ENCODE peak calls at places on chromosomes 13 and 19, in seven cellular contexts. One of them, this sample, is unnamed.

GRCh38 chr19:6062274-6062673 is 48.0 kb downstream of the RFX2 start:
- DNase-seq in NCI-H748 treated with DMSO at 0.1 percent for 48 hours: no peak
- DNase-seq in fibroblast of the conjunctiva: no peak
- DNase-seq in MCF 10A: no peak
- DNase-seq in adrenal gland: peak; percentile 63
- DNase-seq in gastrocnemius medialis: no peak
- DNase-seq in Ammon's horn: peak; percentile 58
- DNase-seq in this sample: peak; percentile 70

GRCh38 chr13:42990147-42990990 is 1.7 kb downstream of the EPSTI1 start:
- DNase-seq in NCI-H748 treated with DMSO at 0.1 percent for 48 hours: peak; percentile 67
- DNase-seq in fibroblast of the conjunctiva: peak; percentile 67
- DNase-seq in MCF 10A: no peak
- DNase-seq in adrenal gland: no peak
- DNase-seq in gastrocnemius medialis: no peak
- DNase-seq in Ammon's horn: no peak
- DNase-seq in this sample: no peak

GRCh38 chr19:34692541-34692940 is 15.1 kb downstream of the ZNF302 start:
- DNase-seq in NCI-H748 treated with DMSO at 0.1 percent for 48 hours: no peak
- DNase-seq in fibroblast of the conjunctiva: no peak
- DNase-seq in MCF 10A: no peak
- DNase-seq in adrenal gland: no peak
- DNase-seq in gastrocnemius medialis: no peak
- DNase-seq in Ammon's horn: peak; percentile 12
- DNase-seq in this sample: no peak

GRCh38 chr19:47726467-47726866 is 13.2 kb downstream of the EHD2 start:
- DNase-seq in NCI-H748 treated with DMSO at 0.1 percent for 48 hours: no peak
- DNase-seq in fibroblast of the conjunctiva: peak; percentile 42
- DNase-seq in MCF 10A: no peak
- DNase-seq in adrenal gland: no peak
- DNase-seq in gastrocnemius medialis: no peak
- DNase-seq in Ammon's horn: no peak
- DNase-seq in this sample: no peak

GRCh38 chr13:23620613-23621315 is 50.6 kb downstream of the TNFRSF19 start:
- DNase-seq in NCI-H748 treated with DMSO at 0.1 percent for 48 hours: no peak
- DNase-seq in fibroblast of the conjunctiva: no peak
- DNase-seq in MCF 10A: no peak
- DNase-seq in adrenal gland: no peak
- DNase-seq in gastrocnemius medialis: no peak
- DNase-seq in Ammon's horn: no peak
- DNase-seq in this sample: no peak

GRCh38 chr13:113735194-113735593 is 23.8 kb upstream of the TMEM255B start:
- DNase-seq in NCI-H748 treated with DMSO at 0.1 percent for 48 hours: no peak
- DNase-seq in fibroblast of the conjunctiva: no peak
- DNase-seq in MCF 10A: no peak
- DNase-seq in adrenal gland: no peak
- DNase-seq in gastrocnemius medialis: no peak
- DNase-seq in Ammon's horn: no peak
- DNase-seq in this sample: peak; percentile 69

GRCh38 chr13:43363156-43363918 is 340.0 kb downstream of the DNAJC15 start:
- DNase-seq in NCI-H748 treated with DMSO at 0.1 percent for 48 hours: no peak
- DNase-seq in fibroblast of the conjunctiva: peak; percentile 63
- DNase-seq in MCF 10A: no peak
- DNase-seq in adrenal gland: no peak
- DNase-seq in gastrocnemius medialis: no peak
- DNase-seq in Ammon's horn: no peak
- DNase-seq in this sample: no peak

GRCh38 chr13:38824342-38824741 is 137.5 kb downstream of the FREM2 start:
- DNase-seq in NCI-H748 treated with DMSO at 0.1 percent for 48 hours: no peak
- DNase-seq in fibroblast of the conjunctiva: no peak
- DNase-seq in MCF 10A: peak; percentile 5
- DNase-seq in adrenal gland: no peak
- DNase-seq in gastrocnemius medialis: no peak
- DNase-seq in Ammon's horn: no peak
- DNase-seq in this sample: no peak

GRCh38 chr19:10450853-10451609 is 30.7 kb downstream of the PDE4A start:
- DNase-seq in NCI-H748 treated with DMSO at 0.1 percent for 48 hours: no peak
- DNase-seq in fibroblast of the conjunctiva: no peak
- DNase-seq in MCF 10A: peak; percentile 15
- DNase-seq in adrenal gland: no peak
- DNase-seq in gastrocnemius medialis: no peak
- DNase-seq in Ammon's horn: no peak
- DNase-seq in this sample: peak; percentile 67

GRCh38 chr19:34173145-34173956 is 1.0 kb downstream of the LSM14A start:
- DNase-seq in NCI-H748 treated with DMSO at 0.1 percent for 48 hours: peak; percentile 28
- DNase-seq in fibroblast of the conjunctiva: no peak
- DNase-seq in MCF 10A: peak; percentile 57
- DNase-seq in adrenal gland: peak; percentile 40
- DNase-seq in gastrocnemius medialis: peak; percentile 15
- DNase-seq in Ammon's horn: peak; percentile 10
- DNase-seq in this sample: peak; percentile 81

GRCh38 chr13:79710376-79710775 is 229.4 kb downstream of the NDFIP2 start:
- DNase-seq in NCI-H748 treated with DMSO at 0.1 percent for 48 hours: no peak
- DNase-seq in fibroblast of the conjunctiva: peak; percentile 41
- DNase-seq in MCF 10A: peak; percentile 72
- DNase-seq in adrenal gland: no peak
- DNase-seq in gastrocnemius medialis: no peak
- DNase-seq in Ammon's horn: no peak
- DNase-seq in this sample: no peak

GRCh38 chr19:4970558-4971423 is 1.9 kb downstream of the KDM4B start:
- DNase-seq in NCI-H748 treated with DMSO at 0.1 percent for 48 hours: no peak
- DNase-seq in fibroblast of the conjunctiva: no peak
- DNase-seq in MCF 10A: peak; percentile 53
- DNase-seq in adrenal gland: peak; percentile 82
- DNase-seq in gastrocnemius medialis: peak; percentile 83
- DNase-seq in Ammon's horn: no peak
- DNase-seq in this sample: no peak

GRCh38 chr13:44451109-44451508 is 77.5 kb downstream of the SERP2 start:
- DNase-seq in NCI-H748 treated with DMSO at 0.1 percent for 48 hours: no peak
- DNase-seq in fibroblast of the conjunctiva: no peak
- DNase-seq in MCF 10A: no peak
- DNase-seq in adrenal gland: no peak
- DNase-seq in gastrocnemius medialis: peak; percentile 79
- DNase-seq in Ammon's horn: peak; percentile 69
- DNase-seq in this sample: no peak

GRCh38 chr19:55369651-55370304 is 485 bp downstream of the IL11 start:
- DNase-seq in NCI-H748 treated with DMSO at 0.1 percent for 48 hours: peak; percentile 78
- DNase-seq in fibroblast of the conjunctiva: no peak
- DNase-seq in MCF 10A: peak; percentile 56
- DNase-seq in adrenal gland: peak; percentile 40
- DNase-seq in gastrocnemius medialis: no peak
- DNase-seq in Ammon's horn: no peak
- DNase-seq in this sample: peak; percentile 82

GRCh38 chr13:113791761-113792160 is 32.7 kb downstream of the TMEM255B start:
- DNase-seq in NCI-H748 treated with DMSO at 0.1 percent for 48 hours: no peak
- DNase-seq in fibroblast of the conjunctiva: no peak
- DNase-seq in MCF 10A: no peak
- DNase-seq in adrenal gland: no peak
- DNase-seq in gastrocnemius medialis: no peak
- DNase-seq in Ammon's horn: no peak
- DNase-seq in this sample: no peak

GRCh38 chr19:40139533-40140287 is 49.0 kb upstream of the ZNF780A start:
- DNase-seq in NCI-H748 treated with DMSO at 0.1 percent for 48 hours: peak; percentile 33
- DNase-seq in fibroblast of the conjunctiva: peak; percentile 43
- DNase-seq in MCF 10A: peak; percentile 63
- DNase-seq in adrenal gland: peak; percentile 48
- DNase-seq in gastrocnemius medialis: no peak
- DNase-seq in Ammon's horn: peak; percentile 73
- DNase-seq in this sample: no peak

This sample was measured in kidney.